ENCODE peak calls at places on chromosomes 4 and X, in five cellular contexts. One of them, this sample, is unnamed.

GRCh38 chr4:95547708-95548471 is 883 bp downstream of the UNC5C start:
- DNase-seq in activated CD4-positive, CD25-positive, alpha-beta regulatory T cell treated with anti-CD3 and anti-CD28 coated beads, Interleukin-2, amount 50 U/mL, for 16 hours: no peak
- DNase-seq in fibroblast of mammary gland: no peak
- DNase-seq in AG20443: peak
- DNase-seq in NCI-H2081: no peak
- DNase-seq in this sample: peak

GRCh38 chr4:159212675-159213297 is 109.9 kb downstream of the RAPGEF2 start:
- DNase-seq in activated CD4-positive, CD25-positive, alpha-beta regulatory T cell treated with anti-CD3 and anti-CD28 coated beads, Interleukin-2, amount 50 U/mL, for 16 hours: no peak
- DNase-seq in fibroblast of mammary gland: no peak
- DNase-seq in AG20443: no peak
- DNase-seq in NCI-H2081: no peak
- DNase-seq in this sample: no peak

GRCh38 chrX:94107981-94108380 is 434.0 kb downstream of the FAM133A start:
- DNase-seq in activated CD4-positive, CD25-positive, alpha-beta regulatory T cell treated with anti-CD3 and anti-CD28 coated beads, Interleukin-2, amount 50 U/mL, for 16 hours: no peak
- DNase-seq in fibroblast of mammary gland: no peak
- DNase-seq in AG20443: no peak
- DNase-seq in NCI-H2081: no peak
- DNase-seq in this sample: no peak

GRCh38 chrX:72121381-72121780 is 10.3 kb downstream of the RTL5 start:
- DNase-seq in activated CD4-positive, CD25-positive, alpha-beta regulatory T cell treated with anti-CD3 and anti-CD28 coated beads, Interleukin-2, amount 50 U/mL, for 16 hours: no peak
- DNase-seq in fibroblast of mammary gland: peak
- DNase-seq in AG20443: peak
- DNase-seq in NCI-H2081: no peak
- DNase-seq in this sample: no peak

GRCh38 chr4:158458271-158458895 is 63.3 kb upstream of the RXFP1 start:
- DNase-seq in activated CD4-positive, CD25-positive, alpha-beta regulatory T cell treated with anti-CD3 and anti-CD28 coated beads, Interleukin-2, amount 50 U/mL, for 16 hours: no peak
- DNase-seq in fibroblast of mammary gland: no peak
- DNase-seq in AG20443: no peak
- DNase-seq in NCI-H2081: no peak
- DNase-seq in this sample: no peak

GRCh38 chr4:48575964-48576363 is 85.9 kb downstream of the ZAR1 start:
- DNase-seq in activated CD4-positive, CD25-positive, alpha-beta regulatory T cell treated with anti-CD3 and anti-CD28 coated beads, Interleukin-2, amount 50 U/mL, for 16 hours: no peak
- DNase-seq in fibroblast of mammary gland: peak
- DNase-seq in AG20443: peak
- DNase-seq in NCI-H2081: no peak
- DNase-seq in this sample: no peak

GRCh38 chrX:78092296-78092695 is 11.8 kb upstream of the PGK1 start:
- DNase-seq in activated CD4-positive, CD25-positive, alpha-beta regulatory T cell treated with anti-CD3 and anti-CD28 coated beads, Interleukin-2, amount 50 U/mL, for 16 hours: no peak
- DNase-seq in fibroblast of mammary gland: peak
- DNase-seq in AG20443: peak
- DNase-seq in NCI-H2081: no peak
- DNase-seq in this sample: peak

GRCh38 chrX:153684447-153685178 is 3.1 kb upstream of the SLC6A8 start:
- DNase-seq in activated CD4-positive, CD25-positive, alpha-beta regulatory T cell treated with anti-CD3 and anti-CD28 coated beads, Interleukin-2, amount 50 U/mL, for 16 hours: no peak
- DNase-seq in fibroblast of mammary gland: no peak
- DNase-seq in AG20443: no peak
- DNase-seq in NCI-H2081: no peak
- DNase-seq in this sample: no peak

GRCh38 chr4:38085394-38086150 is 125.4 kb downstream of the PTTG2 start:
- DNase-seq in activated CD4-positive, CD25-positive, alpha-beta regulatory T cell treated with anti-CD3 and anti-CD28 coated beads, Interleukin-2, amount 50 U/mL, for 16 hours: no peak
- DNase-seq in fibroblast of mammary gland: no peak
- DNase-seq in AG20443: no peak
- DNase-seq in NCI-H2081: no peak
- DNase-seq in this sample: no peak

GRCh38 chrX:119236599-119237525 is 777 bp downstream of the PGRMC1 start:
- DNase-seq in activated CD4-positive, CD25-positive, alpha-beta regulatory T cell treated with anti-CD3 and anti-CD28 coated beads, Interleukin-2, amount 50 U/mL, for 16 hours: no peak
- DNase-seq in fibroblast of mammary gland: peak
- DNase-seq in AG20443: peak
- DNase-seq in NCI-H2081: peak
- DNase-seq in this sample: peak

GRCh38 chr4:63464393-63464792 is 944.9 kb downstream of the TECRL start:
- DNase-seq in activated CD4-positive, CD25-positive, alpha-beta regulatory T cell treated with anti-CD3 and anti-CD28 coated beads, Interleukin-2, amount 50 U/mL, for 16 hours: no peak
- DNase-seq in fibroblast of mammary gland: no peak
- DNase-seq in AG20443: no peak
- DNase-seq in NCI-H2081: no peak
- DNase-seq in this sample: no peak

GRCh38 chr4:8171941-8172924 is 13.6 kb upstream of the ABLIM2 start:
- DNase-seq in activated CD4-positive, CD25-positive, alpha-beta regulatory T cell treated with anti-CD3 and anti-CD28 coated beads, Interleukin-2, amount 50 U/mL, for 16 hours: no peak
- DNase-seq in fibroblast of mammary gland: peak
- DNase-seq in AG20443: no peak
- DNase-seq in NCI-H2081: no peak
- DNase-seq in this sample: no peak

GRCh38 chr4:37737456-37737855 is 51.3 kb upstream of the RELL1 start:
- DNase-seq in activated CD4-positive, CD25-positive, alpha-beta regulatory T cell treated with anti-CD3 and anti-CD28 coated beads, Interleukin-2, amount 50 U/mL, for 16 hours: no peak
- DNase-seq in fibroblast of mammary gland: peak
- DNase-seq in AG20443: no peak
- DNase-seq in NCI-H2081: no peak
- DNase-seq in this sample: no peak

GRCh38 chr4:107853444-107854325 is 29.0 kb downstream of the SGMS2 start:
- DNase-seq in activated CD4-positive, CD25-positive, alpha-beta regulatory T cell treated with anti-CD3 and anti-CD28 coated beads, Interleukin-2, amount 50 U/mL, for 16 hours: no peak
- DNase-seq in fibroblast of mammary gland: peak
- DNase-seq in AG20443: peak
- DNase-seq in NCI-H2081: no peak
- DNase-seq in this sample: no peak

GRCh38 chrX:71923516-71923915 is 12.9 kb downstream of the NHSL2 start:
- DNase-seq in activated CD4-positive, CD25-positive, alpha-beta regulatory T cell treated with anti-CD3 and anti-CD28 coated beads, Interleukin-2, amount 50 U/mL, for 16 hours: no peak
- DNase-seq in fibroblast of mammary gland: peak
- DNase-seq in AG20443: peak
- DNase-seq in NCI-H2081: no peak
- DNase-seq in this sample: no peak

GRCh38 chr4:78167510-78167909 is 110.4 kb downstream of the FRAS1 start:
- DNase-seq in activated CD4-positive, CD25-positive, alpha-beta regulatory T cell treated with anti-CD3 and anti-CD28 coated beads, Interleukin-2, amount 50 U/mL, for 16 hours: no peak
- DNase-seq in fibroblast of mammary gland: no peak
- DNase-seq in AG20443: no peak
- DNase-seq in NCI-H2081: no peak
- DNase-seq in this sample: no peak

GRCh38 chr4:87270144-87270543 is 49.7 kb upstream of the KLHL8 start:
- DNase-seq in activated CD4-positive, CD25-positive, alpha-beta regulatory T cell treated with anti-CD3 and anti-CD28 coated beads, Interleukin-2, amount 50 U/mL, for 16 hours: no peak
- DNase-seq in fibroblast of mammary gland: peak
- DNase-seq in AG20443: peak
- DNase-seq in NCI-H2081: no peak
- DNase-seq in this sample: peak

GRCh38 chr4:39169426-39169825 is 12.9 kb upstream of the WDR19 start:
- DNase-seq in activated CD4-positive, CD25-positive, alpha-beta regulatory T cell treated with anti-CD3 and anti-CD28 coated beads, Interleukin-2, amount 50 U/mL, for 16 hours: no peak
- DNase-seq in fibroblast of mammary gland: no peak
- DNase-seq in AG20443: no peak
- DNase-seq in NCI-H2081: no peak
- DNase-seq in this sample: peak

GRCh38 chr4:68368566-68369473 is 18.9 kb upstream of the YTHDC1 start:
- DNase-seq in activated CD4-positive, CD25-positive, alpha-beta regulatory T cell treated with anti-CD3 and anti-CD28 coated beads, Interleukin-2, amount 50 U/mL, for 16 hours: no peak
- DNase-seq in fibroblast of mammary gland: peak
- DNase-seq in AG20443: peak
- DNase-seq in NCI-H2081: no peak
- DNase-seq in this sample: no peak

GRCh38 chr4:184094532-184095192 is 123.0 kb downstream of the ENPP6 start:
- DNase-seq in activated CD4-positive, CD25-positive, alpha-beta regulatory T cell treated with anti-CD3 and anti-CD28 coated beads, Interleukin-2, amount 50 U/mL, for 16 hours: no peak
- DNase-seq in fibroblast of mammary gland: no peak
- DNase-seq in AG20443: no peak
- DNase-seq in NCI-H2081: no peak
- DNase-seq in this sample: no peak

GRCh38 chrX:16567681-16568080 is 82.3 kb upstream of the S100G start:
- DNase-seq in activated CD4-positive, CD25-positive, alpha-beta regulatory T cell treated with anti-CD3 and anti-CD28 coated beads, Interleukin-2, amount 50 U/mL, for 16 hours: no peak
- DNase-seq in fibroblast of mammary gland: no peak
- DNase-seq in AG20443: no peak
- DNase-seq in NCI-H2081: no peak
- DNase-seq in this sample: no peak

GRCh38 chr4:8896071-8896470 is 24.4 kb upstream of the HMX1 start:
- DNase-seq in activated CD4-positive, CD25-positive, alpha-beta regulatory T cell treated with anti-CD3 and anti-CD28 coated beads, Interleukin-2, amount 50 U/mL, for 16 hours: no peak
- DNase-seq in fibroblast of mammary gland: no peak
- DNase-seq in AG20443: no peak
- DNase-seq in NCI-H2081: no peak
- DNase-seq in this sample: no peak